ENCODE peak calls at places on chromosomes 13 and 19, in five cellular contexts. N is mammary epithelial cell, C is heart right ventricle, Z is lower leg skin, T is psoas muscle. Q is an unnamed sample.

GRCh38 chr13:40352385-40352778 is 314.1 kb downstream of the FOXO1 start:
- DNase-seq in N (no peak), C (no peak), Z (no peak), T (peak; percentile 91), Q (peak; percentile 10)

GRCh38 chr19:5292453-5292842 is 48.2 kb downstream of the PTPRS start:
- DNase-seq in N (no peak), C (no peak), Z (no peak), T (no peak), Q (no peak)

GRCh38 chr13:87777395-87777794 is 106.2 kb downstream of the SLITRK5 start:
- DNase-seq in N (no peak), C (no peak), Z (no peak), T (no peak), Q (no peak)

GRCh38 chr19:6010107-6010506 is 32.2 kb upstream of the RANBP3 start:
- DNase-seq in N (no peak), C (no peak), Z (no peak), T (peak; percentile 13), Q (no peak)

GRCh38 chr19:2791876-2792275 is 6.6 kb downstream of the THOP1 start:
- DNase-seq in N (no peak), C (no peak), Z (no peak), T (no peak), Q (no peak)

GRCh38 chr13:109859216-109859835 is 72.9 kb upstream of the IRS2 start:
- DNase-seq in N (no peak), C (peak; percentile 24), Z (no peak), T (peak; percentile 59), Q (no peak)

GRCh38 chr19:9971341-9971897 is 35.1 kb upstream of the OLFM2 start:
- DNase-seq in N (no peak), C (no peak), Z (no peak), T (no peak), Q (no peak)

GRCh38 chr19:38684078-38684861 is 36.8 kb downstream of the ACTN4 start:
- DNase-seq in N (peak; percentile 98), C (no peak), Z (peak; percentile 94), T (peak; percentile 87), Q (peak; percentile 96)

GRCh38 chr19:42092350-42092749 is 16.4 kb downstream of the ZNF574 start:
- DNase-seq in N (peak; percentile 41), C (no peak), Z (no peak), T (no peak), Q (peak; percentile 54)

GRCh38 chr19:49224856-49225255 is 67.3 kb downstream of the TRPM4 start:
- DNase-seq in N (peak; percentile 63), C (no peak), Z (no peak), T (no peak), Q (peak; percentile 71)

GRCh38 chr19:18159810-18160209 is 6.8 kb downstream of the PIK3R2 start:
- DNase-seq in N (no peak), C (no peak), Z (no peak), T (no peak), Q (no peak)

GRCh38 chr13:28609936-28610335 is 49.0 kb upstream of the POMP start:
- DNase-seq in N (peak; percentile 26), C (no peak), Z (no peak), T (no peak), Q (no peak)

GRCh38 chr13:62130016-62130970 is 714.6 kb upstream of the PCDH20 start:
- DNase-seq in N (no peak), C (no peak), Z (no peak), T (no peak), Q (no peak)

GRCh38 chr13:110913911-110914292 is 967 bp downstream of the ANKRD10 start:
- DNase-seq in N (peak; percentile 56), C (no peak), Z (peak; percentile 93), T (no peak), Q (peak; percentile 47)

GRCh38 chr13:28355046-28355821 is 139.7 kb downstream of the FLT1 start:
- DNase-seq in N (no peak), C (no peak), Z (no peak), T (no peak), Q (no peak)

GRCh38 chr13:71217827-71218226 is 649.2 kb downstream of the DACH1 start:
- DNase-seq in N (no peak), C (no peak), Z (no peak), T (no peak), Q (no peak)

GRCh38 chr13:34223984-34224383 is 406.0 kb downstream of the RFC3 start:
- DNase-seq in N (no peak), C (no peak), Z (no peak), T (no peak), Q (peak; percentile 23)

GRCh38 chr19:50777830-50778303 is 7.6 kb downstream of the GPR32 start:
- DNase-seq in N (peak; percentile 28), C (no peak), Z (no peak), T (no peak), Q (peak; percentile 35)

GRCh38 chr19:42207767-42208259 is 9.7 kb downstream of the DEDD2 start:
- DNase-seq in N (peak; percentile 76), C (no peak), Z (no peak), T (no peak), Q (peak; percentile 84)

GRCh38 chr13:24802074-24802473 is 38.1 kb downstream of the RNF17 start:
- DNase-seq in N (peak; percentile 39), C (no peak), Z (no peak), T (no peak), Q (peak; percentile 61)

GRCh38 chr19:33227242-33227650 is 1.6 kb upstream of the SLC7A10 start:
- DNase-seq in N (no peak), C (no peak), Z (no peak), T (peak; percentile 34), Q (no peak)

GRCh38 chr19:48237057-48237456 is 18.7 kb downstream of the CARD8 start:
- DNase-seq in N (no peak), C (no peak), Z (no peak), T (no peak), Q (no peak)

GRCh38 chr19:19461671-19462622 is 53.4 kb downstream of the TSSK6 start:
- DNase-seq in N (no peak), C (peak; percentile 64), Z (no peak), T (peak; percentile 93), Q (peak; percentile 34)

GRCh38 chr13:20168396-20168795 is 7.5 kb upstream of the GJA3 start:
- DNase-seq in N (peak; percentile 21), C (no peak), Z (no peak), T (no peak), Q (no peak)

GRCh38 chr13:111879719-111880118 is 187.2 kb upstream of the SOX1 start:
- DNase-seq in N (no peak), C (no peak), Z (no peak), T (no peak), Q (no peak)

GRCh38 chr19:58305932-58306323 is 751 bp downstream of the ERVK3-1 start:
- DNase-seq in N (peak; percentile 10), C (no peak), Z (no peak), T (no peak), Q (peak; percentile 12)

GRCh38 chr19:15091918-15092753 is 10.1 kb downstream of the OR1I1 start:
- DNase-seq in N (peak; percentile 41), C (peak; percentile 70), Z (no peak), T (no peak), Q (peak; percentile 71)

GRCh38 chr13:91383836-91384235 is 14.6 kb upstream of the GPC5 start:
- DNase-seq in N (no peak), C (no peak), Z (no peak), T (no peak), Q (no peak)

GRCh38 chr19:18809149-18809978 is 18.3 kb upstream of the COMP start:
- DNase-seq in N (peak; percentile 62), C (no peak), Z (peak; percentile 95), T (peak; percentile 83), Q (peak; percentile 75)

GRCh38 chr13:59774511-59774911 is 389.2 kb downstream of the DIAPH3 start:
- DNase-seq in N (peak; percentile 54), C (no peak), Z (no peak), T (no peak), Q (peak; percentile 86)

GRCh38 chr19:14565298-14565679 is 6.6 kb downstream of the NDUFB7 start:
- DNase-seq in N (peak; percentile 53), C (no peak), Z (no peak), T (peak; percentile 58), Q (no peak)

GRCh38 chr13:41053384-41053826 is 7.9 kb upstream of the WBP4 start:
- DNase-seq in N (peak; percentile 20), C (peak; percentile 32), Z (no peak), T (no peak), Q (peak; percentile 63)

GRCh38 chr13:109665781-109666249 is 120.6 kb downstream of the IRS2 start:
- DNase-seq in N (no peak), C (no peak), Z (no peak), T (no peak), Q (peak; percentile 74)

DNA sequence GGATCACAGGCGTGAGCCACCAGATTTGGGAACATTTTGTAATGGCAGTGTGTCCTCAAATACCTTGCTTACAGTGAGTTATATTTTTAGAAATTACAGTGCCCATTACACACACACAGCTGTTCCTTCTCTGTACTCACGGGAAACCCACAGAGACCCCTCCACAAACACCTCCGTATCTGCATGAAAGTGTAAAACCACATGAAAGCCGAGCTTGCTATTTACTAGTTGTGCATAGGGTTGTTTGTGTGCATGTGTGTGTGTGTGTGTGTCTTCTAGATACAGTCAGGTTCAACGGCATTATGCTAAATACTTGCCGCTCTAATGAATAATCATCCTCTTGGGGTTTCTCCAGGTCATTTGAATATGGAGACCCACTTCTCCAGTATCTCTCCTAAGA is 22.3 kb upstream of the LILRA2 start:
- DNase-seq in N (no peak), C (no peak), Z (no peak), T (no peak), Q (no peak)
- H3K4me3 ChIP-seq in N (no peak overlapping the region), C (no peak overlapping the region), Z (no peak overlapping the region), T (no peak overlapping the region), Q (no peak overlapping the region)

GRCh38 chr13:77595166-77595810 is 59.8 kb downstream of the SCEL start:
- DNase-seq in N (no peak), C (no peak), Z (no peak), T (no peak), Q (no peak)
- H3K4me3 ChIP-seq in N (no peak overlapping the region), C (no peak overlapping the region), Z (no peak overlapping the region), T (no peak overlapping the region), Q (no peak overlapping the region)

GRCh38 chr19:45406957-45407375 is 522 bp downstream of the POLR1G start:
- DNase-seq in N (no peak), C (no peak), Z (no peak), T (no peak), Q (no peak)
- H3K4me3 ChIP-seq in N (peak overlapping the region; percentile 91), C (peak overlapping the region; percentile 66), Z (peak overlapping the region; percentile 61), T (peak overlapping the region; percentile 80), Q (peak overlapping the region; percentile 100)

GRCh38 chr19:55603581-55604292 is 1.7 kb upstream of the ZNF865 start:
- DNase-seq in N (no peak), C (no peak), Z (no peak), T (no peak), Q (no peak)
- H3K4me3 ChIP-seq in N (no peak overlapping the region), C (no peak overlapping the region), Z (no peak overlapping the region), T (no peak overlapping the region), Q (no peak overlapping the region)

DNA sequence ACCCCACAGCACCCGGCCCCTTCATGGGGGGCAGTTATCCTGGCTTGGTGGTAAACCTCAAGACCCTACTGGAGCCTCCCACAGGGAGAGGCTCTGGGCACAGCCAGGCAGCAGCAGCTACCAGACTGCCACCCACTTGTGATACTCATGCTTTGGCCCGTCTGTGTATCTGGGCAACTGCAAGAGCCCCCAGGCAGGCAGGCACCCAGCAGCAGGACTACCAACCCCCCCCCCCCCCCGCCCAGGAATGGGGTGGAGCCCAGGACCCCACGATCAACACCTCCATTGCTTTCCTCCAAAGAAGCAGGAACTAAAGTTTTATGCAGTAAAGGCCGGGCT is 896 bp upstream of the LYL1 start:
- DNase-seq in N (no peak), C (no peak), Z (no peak), T (no peak), Q (no peak)
- H3K4me3 ChIP-seq in N (no peak overlapping the region), C (no peak overlapping the region), Z (no peak overlapping the region), T (no peak overlapping the region), Q (no peak overlapping the region)

GRCh38 chr13:21463424-21463823 is 4.3 kb upstream of the ZDHHC20 start:
- DNase-seq in N (no peak), C (no peak), Z (no peak), T (no peak), Q (no peak)
- H3K4me3 ChIP-seq in N (no peak overlapping the region), C (no peak overlapping the region), Z (no peak overlapping the region), T (no peak overlapping the region), Q (no peak overlapping the region)

Q was measured in epithelial cell of esophagus.